ENCODE peak calls at places on chromosomes 2 and 18, in five cellular contexts. P is lower lobe of right lung, Z is heart left ventricle, V is H1, E is fibroblast of the aortic adventitia. A is an unnamed sample.

GRCh38 chr2:151880586-151880985 is 52.4 kb upstream of the ARL5A start:
- DNase-seq in P (no peak), Z (no peak), V (no peak), E (no peak), A (no peak)

GRCh38 chr2:118417417-118418125 is 329.3 kb downstream of the INSIG2 start:
- DNase-seq in P (no peak), Z (no peak), V (no peak), E (peak), A (peak)

GRCh38 chr2:196263181-196263747 is 91.9 kb upstream of the STK17B start:
- DNase-seq in P (no peak), Z (no peak), V (no peak), E (no peak), A (peak)

GRCh38 chr18:681985-682384 is 24.5 kb downstream of the TYMS start:
- DNase-seq in P (no peak), Z (no peak), V (no peak), E (no peak), A (no peak)

GRCh38 chr2:208280933-208281332 is 14.9 kb downstream of the PIKFYVE start:
- DNase-seq in P (no peak), Z (no peak), V (no peak), E (peak), A (no peak)

GRCh38 chr2:86074256-86074655 is 31.4 kb downstream of the POLR1A start:
- DNase-seq in P (no peak), Z (no peak), V (no peak), E (no peak), A (no peak)

GRCh38 chr2:128413014-128413717 is 94.5 kb upstream of the HS6ST1 start:
- DNase-seq in P (no peak), Z (no peak), V (no peak), E (no peak), A (no peak)

GRCh38 chr2:72919414-72920316 is 2.3 kb downstream of the EMX1 start:
- DNase-seq in P (no peak), Z (no peak), V (no peak), E (peak), A (no peak)

GRCh38 chr2:203897544-203897943 is 30.0 kb downstream of the CTLA4 start:
- DNase-seq in P (no peak), Z (no peak), V (no peak), E (no peak), A (no peak)

GRCh38 chr2:63301481-63301880 is 250.9 kb downstream of the OTX1 start:
- DNase-seq in P (no peak), Z (no peak), V (no peak), E (no peak), A (no peak)

GRCh38 chr2:105057005-105057404 is 19.1 kb downstream of the MRPS9 start:
- DNase-seq in P (no peak), Z (no peak), V (no peak), E (no peak), A (no peak)

GRCh38 chr2:160221391-160222276 is 21.6 kb upstream of the ITGB6 start:
- DNase-seq in P (peak), Z (peak), V (no peak), E (peak), A (peak)

GRCh38 chr2:129729646-129730045 is 249.8 kb upstream of the RAB6C start:
- DNase-seq in P (no peak), Z (no peak), V (no peak), E (no peak), A (no peak)

GRCh38 chr2:52539026-52539964 is 1228.3 kb upstream of the CHAC2 start:
- DNase-seq in P (no peak), Z (no peak), V (no peak), E (peak), A (peak)

GRCh38 chr2:48874282-48874681 is 118.8 kb upstream of the LHCGR start:
- DNase-seq in P (no peak), Z (no peak), V (no peak), E (no peak), A (no peak)

GRCh38 chr2:138209009-138209408 is 244.7 kb downstream of the HNMT start:
- DNase-seq in P (no peak), Z (no peak), V (no peak), E (no peak), A (peak)

GRCh38 chr2:18413794-18414396 is 146.6 kb downstream of the RDH14 start:
- DNase-seq in P (no peak), Z (peak), V (no peak), E (peak), A (peak)

GRCh38 chr2:167212054-167212648 is 323.9 kb downstream of the XIRP2 start:
- DNase-seq in P (no peak), Z (no peak), V (no peak), E (peak), A (peak)

GRCh38 chr2:209872675-209873074 is 101.0 kb downstream of the UNC80 start:
- DNase-seq in P (peak), Z (peak), V (peak), E (no peak), A (peak)

GRCh38 chr2:234139755-234140154 is 89.3 kb downstream of the SPP2 start:
- DNase-seq in P (no peak), Z (no peak), V (no peak), E (no peak), A (no peak)

GRCh38 chr2:47033102-47033880 is 117.7 kb upstream of the MCFD2 start:
- DNase-seq in P (no peak), Z (no peak), V (no peak), E (no peak), A (no peak)

GRCh38 chr18:11105463-11105862 is 43.9 kb downstream of the PIEZO2 start:
- DNase-seq in P (no peak), Z (no peak), V (no peak), E (no peak), A (no peak)

GRCh38 chr2:191228861-191229260 is 16.3 kb upstream of the MYO1B start:
- DNase-seq in P (peak), Z (peak), V (no peak), E (no peak), A (peak)

GRCh38 chr2:239354132-239354790 is 46.6 kb downstream of the HDAC4 start:
- DNase-seq in P (no peak), Z (no peak), V (no peak), E (no peak), A (no peak)

GRCh38 chr2:112033600-112033999 is 21.5 kb upstream of the TMEM87B start:
- DNase-seq in P (peak), Z (no peak), V (no peak), E (peak), A (peak)

GRCh38 chr2:220915087-220915486 is 657.0 kb downstream of the EPHA4 start:
- DNase-seq in P (no peak), Z (no peak), V (no peak), E (no peak), A (peak)

GRCh38 chr2:73839653-73840411 is 11.1 kb downstream of the STAMBP start:
- DNase-seq in P (no peak), Z (no peak), V (no peak), E (no peak), A (no peak)

GRCh38 chr18:68925268-68925667 is 127.4 kb downstream of the CCDC102B start:
- DNase-seq in P (no peak), Z (no peak), V (no peak), E (peak), A (peak)

GRCh38 chr2:215752436-215752835 is 260.9 kb downstream of the MREG start:
- DNase-seq in P (no peak), Z (no peak), V (no peak), E (no peak), A (no peak)
- H3K4me3 ChIP-seq in P (no peak), Z (no peak), V (no peak), E (no peak), A (no peak)

DNA sequence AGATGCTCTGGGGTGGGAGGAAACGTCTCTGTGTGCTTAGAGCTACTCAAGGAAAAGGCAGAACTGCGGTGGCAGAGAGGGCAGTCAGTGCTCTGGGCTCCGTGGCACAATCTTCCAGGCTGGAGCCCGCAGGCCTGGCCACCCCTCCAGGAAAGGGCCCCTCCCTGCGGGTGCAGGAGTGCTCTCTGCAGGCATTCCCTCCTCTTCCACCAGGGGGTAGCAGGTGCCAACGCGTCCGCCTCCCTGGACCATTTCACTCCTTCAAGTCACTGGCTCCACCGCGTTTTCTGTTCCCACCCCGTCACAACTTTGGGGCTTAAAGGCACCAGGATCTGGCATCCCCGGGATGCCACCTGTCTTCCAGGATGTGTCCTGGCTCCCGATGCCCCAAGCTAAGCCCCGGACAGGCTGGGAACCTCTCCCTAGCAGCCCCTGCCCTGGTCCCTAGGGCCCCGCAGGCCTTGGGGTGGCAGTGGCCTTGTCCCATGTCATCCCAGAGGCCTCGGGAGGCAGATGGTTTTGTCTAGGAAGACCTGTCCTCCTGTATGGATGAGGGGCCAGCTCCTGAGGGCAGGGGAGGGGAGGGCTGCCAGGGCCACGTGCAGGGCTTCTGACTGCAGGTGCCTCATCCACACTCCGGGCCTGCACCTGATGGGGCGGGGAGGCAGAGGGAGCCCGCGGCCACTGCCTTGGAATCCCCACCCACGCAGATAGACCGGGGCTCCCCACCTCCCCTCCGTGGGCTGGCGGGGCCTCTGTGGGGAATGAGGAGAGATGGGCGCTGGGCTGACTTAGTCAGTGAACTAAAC is 26.4 kb downstream of the KCNIP3 start:
- DNase-seq in P (no peak), Z (no peak), V (peak), E (no peak), A (peak)
- TF ChIP-seq CTCF in P (peak), Z (peak), V (peak), E (peak), A (peak)

GRCh38 chr2:23954325-23955014 is 14.2 kb downstream of the UBXN2A start:
- DNase-seq in P (no peak), Z (no peak), V (no peak), E (peak), A (no peak)
- H3K4me3 ChIP-seq in P (peak), Z (no peak), V (no peak), E (peak), A (no peak)

GRCh38 chr2:10909996-10910341 is 1.8 kb upstream of the KCNF1 start:
- DNase-seq in P (no peak), Z (no peak), V (no peak), E (no peak), A (no peak)

GRCh38 chr2:10910625-10911024 is 1.1 kb upstream of the KCNF1 start:
- DNase-seq in P (no peak), Z (no peak), V (no peak), E (no peak), A (no peak)

GRCh38 chr2:10911291-10912075 is at the start of gene KCNF1:
- DNase-seq in P (no peak), Z (no peak), V (no peak), E (peak), A (peak)

GRCh38 chr2:10908195-10908594 is 3.5 kb upstream of the KCNF1 start:
- DNase-seq in P (no peak), Z (no peak), V (no peak), E (no peak), A (no peak)

DNA sequence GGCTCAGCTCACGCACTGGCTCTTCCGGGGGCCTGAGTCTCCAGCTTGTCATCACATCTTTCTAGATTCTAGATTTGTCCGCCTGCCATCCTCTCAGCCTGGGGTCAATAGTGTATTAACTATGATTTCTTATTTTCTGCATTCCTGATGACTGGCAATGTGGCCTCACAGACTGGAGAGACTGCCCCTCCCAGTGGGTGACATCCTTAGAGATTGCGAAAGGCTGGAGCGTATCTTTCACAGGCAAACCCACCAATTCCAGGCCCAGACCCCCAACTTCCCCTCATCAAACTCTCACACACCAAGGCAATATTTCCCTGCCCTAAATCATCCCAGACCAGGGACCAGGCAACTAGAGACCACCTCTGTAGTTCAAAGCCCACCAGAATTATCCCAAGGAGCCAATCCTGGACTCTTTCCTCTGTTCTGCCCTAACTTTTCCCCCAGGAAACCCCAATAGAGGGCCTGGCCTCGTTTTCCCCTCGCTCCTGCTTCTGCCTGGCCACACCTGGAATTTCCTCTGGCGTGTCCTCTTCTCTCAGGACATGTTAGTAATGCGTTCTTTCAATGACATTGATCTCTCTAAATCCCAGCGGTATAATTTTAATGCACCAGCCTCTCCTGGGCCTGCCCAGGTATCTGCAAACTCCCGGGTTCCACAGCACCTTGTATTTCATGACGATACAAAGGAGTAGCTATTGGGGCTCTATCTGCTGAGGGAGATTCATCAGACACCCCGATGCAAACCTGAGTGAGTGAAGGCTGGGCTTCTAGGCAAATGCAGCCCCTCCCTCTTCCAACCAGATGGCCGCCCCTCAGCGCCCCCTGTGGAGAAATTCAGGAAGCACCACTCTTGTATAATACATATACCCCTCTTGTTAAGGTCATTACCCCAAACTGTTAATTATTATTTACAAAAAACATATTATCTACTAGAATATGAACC is 2.4 kb upstream of the KCNF1 start:
- DNase-seq in P (no peak), Z (no peak), V (no peak), E (no peak), A (no peak)
- TF ChIP-seq CTCF in P (peak), Z (peak), V (peak), E (peak), A (peak)

GRCh38 chr2:136424112-136424511 is 306.2 kb upstream of the CXCR4 start:
- DNase-seq in P (no peak), Z (no peak), V (no peak), E (no peak), A (no peak)
- H3K4me3 ChIP-seq in P (no peak), Z (no peak), V (no peak), E (no peak), A (no peak)

GRCh38 chr2:168338803-168339437 is 91.5 kb upstream of the STK39 start:
- DNase-seq in P (no peak), Z (no peak), V (no peak), E (no peak), A (no peak)

GRCh38 chr2:168340931-168341330 is 93.5 kb upstream of the STK39 start:
- DNase-seq in P (no peak), Z (no peak), V (no peak), E (peak), A (no peak)

GRCh38 chr2:168338292-168338691 is 90.9 kb upstream of the STK39 start:
- DNase-seq in P (no peak), Z (no peak), V (no peak), E (no peak), A (no peak)

GRCh38 chr2:168336786-168337388 is 89.5 kb upstream of the STK39 start:
- DNase-seq in P (peak), Z (peak), V (peak), E (no peak), A (peak)
- TF ChIP-seq CTCF in P (peak), Z (peak), V (peak), E (no peak), A (peak)